ENCODE peak calls at places on chromosomes 3 and 15, in five cellular contexts. H is Calu3, G is epithelial cell of esophagus, T is B cell, K is progenitor cell of endocrine pancreas. D is an unnamed sample.
A peak's percentile ranks its signal among the peaks of the same experiment; 100 is the strongest.

GRCh38 chr15:60721706-60722105 is 242.8 kb upstream of the ICE2 start:
- DNase-seq in H (peak; percentile 36), G (peak; percentile 41), T (no peak), K (no peak), D (peak; percentile 55)

GRCh38 chr15:79067434-79067833 is 23.1 kb downstream of the RASGRF1 start:
- DNase-seq in H (no peak), G (no peak), T (no peak), K (no peak), D (no peak)

GRCh38 chr3:87834327-87834726 is 224.5 kb downstream of the CGGBP1 start:
- DNase-seq in H (no peak), G (no peak), T (no peak), K (no peak), D (no peak)

GRCh38 chr3:148714521-148714920 is 16.8 kb downstream of the AGTR1 start:
- DNase-seq in H (no peak), G (no peak), T (no peak), K (no peak), D (peak; percentile 19)

GRCh38 chr3:50623840-50624474 is 7.0 kb downstream of the MAPKAPK3 start:
- DNase-seq in H (no peak), G (no peak), T (no peak), K (no peak), D (no peak)

GRCh38 chr3:141275511-141275910 is 43.9 kb downstream of the PXYLP1 start:
- DNase-seq in H (no peak), G (peak; percentile 12), T (no peak), K (no peak), D (no peak)

GRCh38 chr15:45448516-45448915 is 70.2 kb upstream of the GATM start:
- DNase-seq in H (peak; percentile 70), G (no peak), T (no peak), K (no peak), D (no peak)

GRCh38 chr15:58951388-58952060 is 18.0 kb upstream of the SLTM start:
- DNase-seq in H (peak; percentile 28), G (peak; percentile 89), T (no peak), K (no peak), D (peak; percentile 76)

GRCh38 chr3:190671658-190672057 is 157.8 kb downstream of the IL1RAP start:
- DNase-seq in H (peak; percentile 34), G (no peak), T (no peak), K (no peak), D (peak; percentile 41)

GRCh38 chr3:58962816-58963215 is 87.0 kb downstream of the CFAP20DC start:
- DNase-seq in H (no peak), G (peak; percentile 21), T (no peak), K (no peak), D (peak; percentile 11)

GRCh38 chr15:38130739-38131498 is 121.7 kb upstream of the SPRED1 start:
- DNase-seq in H (no peak), G (peak; percentile 92), T (no peak), K (no peak), D (peak; percentile 96)

GRCh38 chr3:154842546-154842945 is 237.6 kb upstream of the MME start:
- DNase-seq in H (no peak), G (no peak), T (no peak), K (no peak), D (no peak)

GRCh38 chr15:56460046-56460445 is 4.9 kb downstream of the MNS1 start:
- DNase-seq in H (no peak), G (no peak), T (no peak), K (no peak), D (no peak)

GRCh38 chr3:98972155-98972554 is 70.7 kb upstream of the DCBLD2 start:
- DNase-seq in H (no peak), G (peak; percentile 95), T (no peak), K (no peak), D (peak; percentile 95)

GRCh38 chr3:186083746-186084145 is 25.1 kb downstream of the ETV5 start:
- DNase-seq in H (no peak), G (no peak), T (no peak), K (no peak), D (no peak)

GRCh38 chr3:37262816-37263393 is 88.5 kb upstream of the LRRFIP2 start:
- DNase-seq in H (no peak), G (peak; percentile 87), T (no peak), K (no peak), D (peak; percentile 15)

GRCh38 chr3:27679691-27680090 is 42.4 kb downstream of the EOMES start:
- DNase-seq in H (no peak), G (no peak), T (no peak), K (no peak), D (no peak)

GRCh38 chr15:78365931-78366330 is 25.8 kb downstream of the CRABP1 start:
- DNase-seq in H (no peak), G (no peak), T (no peak), K (no peak), D (no peak)

GRCh38 chr3:59607628-59608027 is 557.8 kb upstream of the CFAP20DC start:
- DNase-seq in H (no peak), G (peak; percentile 11), T (no peak), K (no peak), D (no peak)

GRCh38 chr3:183823963-183824362 is 1.4 kb downstream of the MAP6D1 start:
- DNase-seq in H (no peak), G (no peak), T (no peak), K (no peak), D (no peak)

GRCh38 chr3:66823532-66823931 is 174.6 kb upstream of the KBTBD8 start:
- DNase-seq in H (no peak), G (no peak), T (no peak), K (no peak), D (no peak)

GRCh38 chr3:23720885-23721284 is 84.9 kb upstream of the UBE2E1 start:
- DNase-seq in H (no peak), G (peak; percentile 48), T (no peak), K (no peak), D (no peak)

GRCh38 chr15:60408438-60409105 is 10.8 kb upstream of the ANXA2 start:
- DNase-seq in H (no peak), G (peak; percentile 98), T (peak; percentile 11), K (no peak), D (peak; percentile 76)

GRCh38 chr15:40782609-40783227 is 12.9 kb downstream of the C15orf62 start:
- DNase-seq in H (peak; percentile 85), G (peak; percentile 88), T (peak; percentile 84), K (peak; percentile 68), D (no peak)

GRCh38 chr3:103440539-103441113 is 1005.8 kb downstream of the ZPLD1 start:
- DNase-seq in H (no peak), G (peak; percentile 35), T (no peak), K (no peak), D (peak; percentile 14)

GRCh38 chr3:107431048-107431297 is 53.7 kb downstream of the CCDC54 start:
- DNase-seq in H (no peak), G (no peak), T (peak; percentile 49), K (no peak), D (no peak)

DNA sequence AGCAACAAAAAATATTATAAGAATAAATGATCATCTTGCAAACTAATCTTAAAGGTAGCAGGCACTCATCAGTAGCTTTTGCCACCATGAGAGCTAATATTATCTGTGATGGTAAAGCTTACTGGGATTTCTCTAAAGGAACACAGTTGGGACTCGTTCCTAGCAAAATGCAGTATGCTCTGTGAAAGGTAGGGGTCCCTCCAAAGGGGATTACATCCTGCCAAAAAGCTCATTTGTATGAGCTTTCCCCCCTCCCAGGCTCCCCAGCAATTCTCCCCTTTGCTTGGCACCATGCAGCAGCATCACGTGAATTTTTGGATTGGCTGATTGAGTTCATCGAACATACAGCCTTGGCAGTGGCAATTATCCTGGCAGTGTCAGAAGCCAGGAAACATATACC is 361.0 kb upstream of the PLSCR5 start:
- DNase-seq in H (no peak), G (no peak), T (no peak), K (no peak), D (no peak)
- TF ChIP-seq CTCF in H (no peak), G (no peak), T (no peak), K (no peak), D (no peak)

GRCh38 chr3:30583973-30584372 is 22.4 kb upstream of the TGFBR2 start:
- DNase-seq in H (no peak), G (no peak), T (no peak), K (no peak), D (no peak)

GRCh38 chr3:30585654-30586053 is 20.7 kb upstream of the TGFBR2 start:
- DNase-seq in H (no peak), G (no peak), T (no peak), K (no peak), D (no peak)

GRCh38 chr3:30586806-30587486 is 19.5 kb upstream of the TGFBR2 start:
- DNase-seq in H (no peak), G (no peak), T (no peak), K (no peak), D (no peak)

GRCh38 chr3:30586091-30586805 is 20.2 kb upstream of the TGFBR2 start:
- DNase-seq in H (no peak), G (no peak), T (no peak), K (no peak), D (no peak)

DNA sequence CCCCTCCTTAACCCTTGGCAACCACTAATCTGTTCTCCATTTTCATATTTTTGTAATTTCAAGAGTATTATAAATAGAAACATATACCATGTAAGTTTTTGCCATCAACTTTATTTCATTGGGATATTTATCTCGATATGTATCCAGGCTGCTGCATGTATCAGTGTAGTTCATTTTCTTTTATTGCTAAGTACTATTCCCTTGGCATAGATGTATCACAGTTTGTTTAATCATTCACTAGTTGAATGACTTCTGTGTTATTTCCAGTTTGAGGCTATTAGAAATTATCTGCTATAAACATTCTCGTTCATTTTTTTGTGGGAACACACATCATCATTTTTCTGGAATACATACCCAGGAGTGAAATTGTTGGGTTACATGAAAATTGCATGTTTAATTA is 18.5 kb upstream of the TGFBR2 start:
- DNase-seq in H (no peak), G (no peak), T (no peak), K (no peak), D (no peak)
- TF ChIP-seq CTCF in H (no peak), G (no peak), T (no peak), K (no peak), D (no peak)

DNA sequence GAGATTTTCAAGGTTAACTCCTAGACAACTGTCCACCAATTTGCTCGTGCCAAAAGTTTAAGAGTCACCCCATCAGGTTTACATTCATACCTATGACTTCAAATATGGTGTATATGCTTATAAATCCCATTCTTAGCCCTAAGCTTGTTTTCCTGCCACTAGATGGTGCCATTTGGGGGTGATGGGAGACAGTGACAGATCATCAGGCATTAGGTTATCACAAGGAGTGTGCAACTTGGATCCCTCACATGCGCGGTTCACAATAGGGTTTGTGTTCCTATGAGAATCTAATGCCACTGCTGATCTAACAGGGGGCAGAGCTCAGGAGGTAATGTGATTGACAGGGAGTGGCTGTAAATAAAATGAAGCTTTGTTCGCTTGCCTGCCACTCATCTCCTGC is 182.7 kb downstream of the CNTN6 start:
- DNase-seq in H (peak; percentile 7), G (peak; percentile 10), T (peak; percentile 8), K (no peak), D (no peak)
- TF ChIP-seq CTCF in H (no peak), G (peak; percentile 8), T (peak; percentile 37), K (peak; percentile 29), D (peak; percentile 22)

DNA sequence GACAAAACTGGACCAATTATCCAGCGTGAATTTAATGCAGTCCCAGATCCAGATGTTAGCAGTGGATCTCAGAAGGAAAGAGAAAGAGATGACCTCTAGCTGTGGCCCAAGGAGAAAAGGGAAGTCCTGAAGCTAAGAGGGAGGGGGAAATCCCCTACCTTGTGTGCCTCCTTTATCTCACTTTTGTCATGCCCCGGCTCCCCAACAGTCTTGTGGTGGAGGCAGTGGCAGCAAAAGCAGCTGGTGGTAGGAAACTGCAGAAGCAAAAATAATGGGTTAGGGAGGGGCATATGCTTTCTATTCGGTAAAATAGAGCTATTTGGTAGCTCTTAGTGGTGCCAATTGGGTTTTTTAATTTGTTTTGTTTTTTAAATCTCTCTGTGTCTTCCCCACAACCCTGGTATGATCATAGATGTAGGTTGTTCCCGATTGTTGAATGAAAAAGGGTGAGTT is 56.5 kb downstream of the MCTP2 start:
- DNase-seq in H (no peak), G (no peak), T (peak; percentile 84), K (no peak), D (no peak)
- TF ChIP-seq CTCF in H (no peak), G (no peak), T (no peak), K (no peak), D (no peak)

GRCh38 chr15:94845391-94845718 is 614.0 kb downstream of the MCTP2 start:
- DNase-seq in H (no peak), G (no peak), T (no peak), K (no peak), D (no peak)
- TF ChIP-seq CTCF in H (no peak), G (no peak), T (no peak), K (no peak), D (no peak)